ENCODE peak calls at places on chromosome 5, in four cellular contexts. W is K562, D is A549, T is HepG2. V is an unnamed sample.

GRCh38 chr5:40406426-40407211 is 273.1 kb upstream of the PTGER4 start:
- DNase-seq in D (no peak), W (no peak), T (peak), V (no peak)

GRCh38 chr5:23823521-23823920 is 316.1 kb downstream of the PRDM9 start:
- DNase-seq in D (no peak), W (no peak), T (no peak), V (no peak)

GRCh38 chr5:88377705-88378656 is 109.3 kb upstream of the TMEM161B start:
- DNase-seq in T (no peak), D (no peak), W (no peak), V (no peak)

GRCh38 chr5:21152611-21153010 is 1164.6 kb upstream of the CDH18 start:
- DNase-seq in T (no peak), W (no peak), D (peak), V (peak)

GRCh38 chr5:78888580-78889187 is 96.4 kb downstream of the ARSB start:
- DNase-seq in T (no peak), W (no peak), D (no peak), V (no peak)

GRCh38 chr5:157345067-157345466 is 79.1 kb downstream of the CYFIP2 start:
- DNase-seq in W (no peak), D (no peak), T (no peak), V (no peak)

GRCh38 chr5:133942589-133943474 is 25.6 kb downstream of the C5orf15 start:
- DNase-seq in D (no peak), W (no peak), T (no peak), V (no peak)

GRCh38 chr5:2663489-2663888 is 88.0 kb downstream of the IRX2 start:
- DNase-seq in D (no peak), T (no peak), W (no peak), V (no peak)

GRCh38 chr5:31064215-31064614 is 129.3 kb upstream of the CDH6 start:
- DNase-seq in W (no peak), D (no peak), T (no peak), V (no peak)

GRCh38 chr5:146706321-146706972 is 172.1 kb downstream of the PPP2R2B start:
- DNase-seq in W (no peak), D (no peak), T (peak), V (no peak)

GRCh38 chr5:72213482-72213881 is 106.2 kb downstream of the MAP1B start:
- DNase-seq in W (no peak), D (no peak), T (no peak), V (no peak)
- TF ChIP-seq MAZ in W (no peak), D (no peak), T (no peak), V (no peak)

DNA sequence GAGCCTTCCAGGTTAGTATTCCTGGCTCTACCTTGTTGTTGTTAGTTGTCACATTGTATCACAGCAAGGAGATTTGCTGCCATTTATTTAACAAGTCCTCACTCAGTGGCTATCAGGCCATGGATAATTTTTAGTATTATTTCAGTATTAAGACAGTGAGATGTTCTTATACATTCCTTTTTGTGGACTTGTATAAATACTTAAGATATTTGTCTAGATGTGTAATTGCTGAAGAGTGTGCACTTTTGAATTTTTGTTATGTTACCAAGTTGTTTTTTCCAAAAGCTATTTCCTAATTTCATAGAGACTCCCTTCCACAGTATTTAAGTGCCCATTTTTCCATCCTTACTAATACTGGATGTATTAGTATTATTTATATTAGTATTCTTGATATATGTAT is 22.0 kb downstream of the SLC36A1 start:
- DNase-seq in D (no peak), T (no peak), W (no peak), V (peak)
- TF ChIP-seq MAZ in D (no peak), T (no peak), W (no peak), V (no peak)

GRCh38 chr5:143782588-143783386 is 29.2 kb upstream of the HMHB1 start:
- DNase-seq in W (no peak), D (no peak), T (no peak), V (no peak)
- TF ChIP-seq MAZ in W (no peak), D (no peak), T (no peak), V (no peak)

GRCh38 chr5:115193295-115193694 is 23.6 kb upstream of the TRIM36 start:
- DNase-seq in T (no peak), W (no peak), D (no peak), V (no peak)
- TF ChIP-seq MAZ in T (no peak), W (no peak), D (no peak), V (no peak)

GRCh38 chr5:54638090-54638489 is 120.5 kb downstream of the SNX18 start:
- DNase-seq in D (no peak), T (no peak), W (no peak), V (no peak)

GRCh38 chr5:54632131-54632551 is 114.6 kb downstream of the SNX18 start:
- DNase-seq in T (no peak), D (no peak), W (no peak), V (no peak)

GRCh38 chr5:54637654-54638053 is 120.1 kb downstream of the SNX18 start:
- DNase-seq in D (no peak), T (no peak), W (no peak), V (peak)

GRCh38 chr5:54630738-54631369 is 113.3 kb downstream of the SNX18 start:
- DNase-seq in D (no peak), W (no peak), T (no peak), V (peak)

DNA sequence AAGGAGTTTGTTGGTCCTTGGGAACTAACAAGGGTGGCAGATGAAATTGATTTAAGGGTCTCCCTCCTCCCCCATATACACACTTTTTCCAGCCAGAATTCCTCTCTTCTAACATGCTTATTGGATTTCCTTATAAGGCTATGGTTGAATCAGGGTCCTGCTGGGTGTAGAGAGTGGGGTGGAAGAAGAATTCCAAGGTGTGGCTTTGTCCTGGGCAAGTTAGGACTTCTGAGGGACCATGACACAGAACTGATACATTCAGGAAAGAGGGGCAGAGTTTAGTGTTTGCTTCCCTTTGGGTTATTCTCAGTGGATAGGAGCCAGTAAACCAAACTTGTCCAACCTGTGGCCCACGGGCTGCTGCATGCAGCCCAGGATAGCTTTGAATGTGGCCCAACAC is 116.5 kb downstream of the SNX18 start:
- DNase-seq in W (no peak), T (no peak), D (no peak), V (no peak)
- TF ChIP-seq MAZ in W (no peak), T (no peak), D (no peak), V (no peak)

DNA sequence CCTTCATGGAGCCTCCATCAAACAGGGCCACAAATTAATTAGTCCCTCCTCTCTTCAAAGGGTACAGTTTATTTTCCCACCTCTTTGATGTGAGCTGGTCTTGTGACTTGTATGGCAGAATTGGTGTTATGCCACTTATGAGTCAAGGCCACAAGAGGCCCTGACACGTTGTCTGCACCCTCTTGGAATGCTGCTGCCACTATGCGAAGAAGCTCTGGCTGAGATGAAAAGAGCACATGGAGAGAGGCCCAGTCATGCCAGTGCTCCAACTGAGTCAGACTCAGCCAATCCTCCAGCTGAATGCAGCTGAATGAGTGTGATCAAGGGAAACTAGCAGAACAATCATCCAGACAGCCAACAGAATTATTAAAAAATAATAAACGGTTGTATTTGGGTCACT is 128.3 kb downstream of the MARCHF11 start:
- DNase-seq in D (no peak), W (no peak), T (no peak), V (no peak)
- TF ChIP-seq MAZ in D (no peak), W (no peak), T (no peak), V (no peak)

GRCh38 chr5:42875211-42875610 is 63.5 kb upstream of the SELENOP start:
- DNase-seq in W (no peak), T (no peak), D (no peak), V (no peak)

GRCh38 chr5:42875785-42876374 is 64.2 kb upstream of the SELENOP start:
- DNase-seq in T (peak), D (no peak), W (no peak), V (no peak)

GRCh38 chr5:42872865-42873264 is 61.2 kb upstream of the SELENOP start:
- DNase-seq in W (peak), D (no peak), T (no peak), V (no peak)

GRCh38 chr5:42874621-42875198 is 63.0 kb upstream of the SELENOP start:
- DNase-seq in T (peak), W (no peak), D (no peak), V (no peak)

DNA sequence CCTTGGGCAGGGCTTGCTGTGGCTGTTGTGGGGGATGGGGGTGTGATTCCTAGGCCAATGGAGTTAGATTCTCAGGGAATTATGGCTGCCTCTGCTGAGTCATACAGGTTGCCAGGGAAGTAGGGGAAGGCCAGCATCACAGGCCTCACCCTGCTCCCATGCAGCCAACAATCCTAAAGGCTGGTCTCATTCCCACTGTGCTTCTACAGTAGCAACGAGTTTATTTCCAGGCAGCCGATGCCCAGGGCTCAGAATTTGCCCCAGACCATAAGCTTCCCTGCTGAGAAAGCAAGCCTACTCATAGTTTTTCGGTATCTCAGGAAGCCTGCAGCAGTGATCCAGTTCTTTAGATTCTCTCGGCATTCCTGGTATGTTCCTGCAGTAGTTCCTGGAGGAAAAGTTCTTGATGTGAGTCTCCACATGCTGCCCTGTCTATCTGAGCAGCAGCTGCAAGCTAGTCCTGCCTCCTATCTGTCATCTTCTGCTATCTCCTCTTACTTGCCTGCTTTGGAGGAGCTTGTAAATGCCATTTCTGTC is 59.3 kb upstream of the SELENOP start:
- DNase-seq in T (no peak), W (no peak), D (no peak), V (no peak)
- TF ChIP-seq MAZ in T (no peak), W (no peak), D (no peak), V (no peak)

DNA sequence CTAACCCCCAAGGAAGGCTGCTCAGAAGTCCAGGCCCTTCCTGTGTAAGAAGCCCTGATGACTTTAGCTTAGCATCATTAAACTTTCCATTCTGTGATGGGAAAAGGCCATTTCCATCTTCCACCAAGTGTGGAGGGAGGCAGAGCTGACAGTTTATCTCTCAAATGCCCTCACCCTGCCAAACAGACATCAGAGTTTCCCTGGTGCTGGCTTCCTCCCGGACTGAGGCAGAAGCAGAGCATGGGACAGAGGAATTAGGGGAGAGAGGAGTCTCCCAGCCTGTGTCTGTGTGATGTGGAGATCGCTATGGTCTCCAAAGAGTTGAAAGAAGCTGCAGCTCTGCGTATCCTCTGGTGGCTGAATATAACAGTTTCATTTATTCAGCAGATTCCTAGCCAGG is 57.4 kb upstream of the CTNNA1 start:
- DNase-seq in T (no peak), D (no peak), W (no peak), V (no peak)
- TF ChIP-seq MAZ in T (no peak), D (no peak), W (no peak), V (no peak)

DNA sequence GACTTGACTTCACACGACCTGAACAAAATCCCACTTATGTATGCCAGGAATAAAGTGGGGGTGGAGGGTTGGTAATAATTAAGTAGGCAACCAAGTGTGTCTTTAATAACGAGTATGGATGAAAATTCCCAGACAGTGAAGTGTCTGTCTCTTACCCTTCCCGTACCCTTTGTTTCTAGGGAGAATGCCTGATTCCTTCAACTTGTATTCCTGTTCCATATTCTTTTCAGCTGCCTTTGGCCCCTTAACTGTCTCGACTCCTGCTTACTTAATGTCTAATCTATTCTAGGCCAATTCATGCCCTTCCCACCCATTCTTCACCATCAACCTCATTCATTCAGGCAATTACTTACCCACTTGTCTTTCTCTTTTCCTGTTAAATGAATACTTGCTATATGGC is 380.5 kb downstream of the RAB3C start:
- DNase-seq in D (no peak), W (no peak), T (no peak), V (no peak)
- TF ChIP-seq MAZ in D (no peak), W (no peak), T (no peak), V (no peak)

DNA sequence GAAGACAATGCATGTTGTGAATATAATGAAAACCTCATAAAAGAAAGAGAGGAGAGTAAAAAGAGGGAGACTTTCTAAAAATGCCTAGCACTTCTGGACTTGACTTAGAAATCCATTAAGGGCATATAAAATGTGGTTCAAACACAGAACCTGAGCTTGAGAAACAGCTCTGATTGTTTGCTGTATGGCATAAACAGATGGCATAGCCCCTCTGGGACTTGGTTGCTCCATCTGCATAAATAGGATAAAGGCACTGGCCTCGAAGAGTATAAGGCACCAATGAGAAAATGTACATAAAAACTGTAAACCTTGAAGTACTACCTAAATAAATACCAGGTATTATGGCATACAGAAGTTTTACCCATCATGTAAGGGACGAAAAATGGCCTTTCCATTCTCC is 23.8 kb downstream of the MRPS27 start:
- DNase-seq in T (no peak), W (no peak), D (no peak), V (no peak)
- TF ChIP-seq MAZ in T (no peak), W (no peak), D (no peak), V (no peak)